ENCODE peak calls at places on chromosomes 11 and 22, in five cellular contexts. S is EH, K is fibroblast of lung, W is omental fat pad, Q is GM12864. Y is an unnamed sample.

GRCh38 chr22:30574095-30574981 is at the start of gene GAL3ST1:
- DNase-seq in S (no peak), W (no peak), K (no peak), Q (no peak), Y (no peak)

GRCh38 chr11:125494601-125494986 is 1.5 kb downstream of the FEZ1 start:
- DNase-seq in W (no peak), Q (no peak), K (peak), S (no peak), Y (peak)

GRCh38 chr11:62905927-62906531 is 15.1 kb downstream of the CHRM1 start:
- DNase-seq in K (peak), S (peak), Q (peak), W (peak), Y (peak)

GRCh38 chr22:25709758-25710157 is 32.2 kb upstream of the MYO18B start:
- DNase-seq in Q (peak), W (no peak), K (no peak), S (no peak), Y (no peak)

GRCh38 chr22:20027966-20028854 is 7.3 kb downstream of the TANGO2 start:
- DNase-seq in S (peak), K (no peak), W (no peak), Q (no peak), Y (peak)

GRCh38 chr22:49372111-49372529 is 455.6 kb downstream of the BRD1 start:
- DNase-seq in W (no peak), K (no peak), S (no peak), Q (no peak), Y (no peak)

GRCh38 chr11:88420165-88420781 is 82.7 kb upstream of the CTSC start:
- DNase-seq in K (peak), W (no peak), S (peak), Q (no peak), Y (peak)

GRCh38 chr22:21937821-21938070 is 14.9 kb downstream of the PPM1F start:
- DNase-seq in W (no peak), K (peak), Q (no peak), S (peak), Y (no peak)

GRCh38 chr11:28243596-28243995 is 135.4 kb downstream of the METTL15 start:
- DNase-seq in Q (no peak), S (peak), K (peak), W (no peak), Y (no peak)

GRCh38 chr22:33515733-33516297 is 404.5 kb downstream of the LARGE1 start:
- DNase-seq in Q (no peak), K (no peak), W (no peak), S (no peak), Y (no peak)

GRCh38 chr11:43268161-43268560 is 43.6 kb upstream of the API5 start:
- DNase-seq in Q (no peak), W (no peak), K (no peak), S (no peak), Y (no peak)

GRCh38 chr11:120067361-120068113 is 70.4 kb downstream of the TRIM29 start:
- DNase-seq in W (no peak), Q (no peak), K (no peak), S (no peak), Y (no peak)

GRCh38 chr11:61626580-61627380 is 45.9 kb upstream of the SYT7 start:
- DNase-seq in W (no peak), Q (no peak), S (peak), K (peak), Y (peak)

GRCh38 chr11:74269161-74269809 is 42.2 kb downstream of the P4HA3 start:
- DNase-seq in K (peak), Q (no peak), S (no peak), W (no peak), Y (no peak)

GRCh38 chr11:46894961-46895360 is 23.4 kb downstream of the LRP4 start:
- DNase-seq in S (no peak), K (no peak), W (no peak), Q (no peak), Y (no peak)

GRCh38 chr22:30310881-30311771 is 15.6 kb downstream of the TBC1D10A start:
- DNase-seq in S (peak), K (peak), W (no peak), Q (no peak), Y (peak)

GRCh38 chr11:108223449-108224149 is 732 bp downstream of the ATM start:
- DNase-seq in K (peak), Q (peak), S (peak), W (no peak), Y (no peak)

GRCh38 chr11:32436751-32437405 is 1.5 kb upstream of the WT1 start:
- DNase-seq in K (no peak), W (no peak), S (no peak), Q (no peak), Y (no peak)

GRCh38 chr11:68843703-68844312 is 2.1 kb upstream of the CPT1A start:
- DNase-seq in K (peak), S (peak), W (no peak), Q (peak), Y (peak)

GRCh38 chr11:17591293-17591692 is 44.2 kb downstream of the OTOG start:
- DNase-seq in K (no peak), W (no peak), S (no peak), Q (no peak), Y (no peak)

GRCh38 chr11:123168236-123168635 is 26.8 kb downstream of the CLMP start:
- DNase-seq in Q (no peak), K (no peak), W (no peak), S (peak), Y (peak)

GRCh38 chr11:128207861-128208321 is 379.5 kb downstream of the ETS1 start:
- DNase-seq in S (peak), Q (no peak), W (no peak), K (peak), Y (peak)

GRCh38 chr11:125244166-125244565 is 79.6 kb downstream of the PKNOX2 start:
- DNase-seq in S (no peak), W (no peak), K (no peak), Q (no peak), Y (no peak)

GRCh38 chr11:12207384-12208150 is 97.2 kb downstream of the MICAL2 start:
- DNase-seq in W (no peak), Q (peak), K (peak), S (peak), Y (peak)

GRCh38 chr22:37357471-37357870 is 69.8 kb downstream of the ELFN2 start:
- DNase-seq in Q (no peak), W (no peak), S (peak), K (peak), Y (no peak)

GRCh38 chr11:2807276-2807681 is 78.3 kb downstream of the CDKN1C start:
- DNase-seq in W (peak), S (no peak), Q (no peak), K (peak), Y (no peak)

GRCh38 chr22:25712661-25713400 is 29.2 kb upstream of the MYO18B start:
- DNase-seq in K (no peak), Q (no peak), W (no peak), S (no peak), Y (no peak)

GRCh38 chr22:38308791-38309498 is 8.3 kb downstream of the CSNK1E start:
- DNase-seq in K (no peak), S (no peak), W (no peak), Q (no peak), Y (no peak)

GRCh38 chr11:103532133-103532788 is 423.0 kb downstream of the DYNC2H1 start:
- DNase-seq in W (no peak), K (peak), S (peak), Q (no peak), Y (peak)

GRCh38 chr11:75523189-75523588 is 2.6 kb downstream of the GDPD5 start:
- DNase-seq in K (no peak), S (no peak), W (no peak), Q (no peak), Y (no peak)

GRCh38 chr22:22687638-22688500 is 43.5 kb downstream of the GGTLC2 start:
- DNase-seq in Q (no peak), S (peak), W (no peak), K (peak), Y (peak)

GRCh38 chr22:35868938-35869337 is 151.3 kb downstream of the APOL5 start:
- DNase-seq in K (peak), W (no peak), S (peak), Q (no peak), Y (no peak)

GRCh38 chr11:57761301-57762234 is at the start of gene CTNND1:
- DNase-seq in Q (no peak), S (peak), K (peak), W (no peak), Y (peak)

GRCh38 chr11:88050247-88050646 is 125.0 kb downstream of the RAB38 start:
- DNase-seq in W (no peak), Q (no peak), S (no peak), K (no peak), Y (no peak)

Y was measured in mesenchymal stem cell.